ENCODE peak calls at places on chromosomes 6 and 20, in ten cellular contexts. One of them, this sample, is unnamed.

GRCh38 chr6:79605061-79605460 is 26.1 kb upstream of the SH3BGRL2 start:
- DNase-seq in K562: peak
- DNase-seq in transverse colon: no peak
- DNase-seq in spleen: no peak
- DNase-seq in suprapubic skin: no peak
- DNase-seq in HCT116: no peak
- DNase-seq in HL-60: no peak
- DNase-seq in endothelial cell of umbilical vein: no peak
- DNase-seq in breast epithelium: no peak
- DNase-seq in Panc1: no peak
- DNase-seq in this sample: no peak

GRCh38 chr6:30100154-30100553 is 12.7 kb downstream of the TRIM31 start:
- DNase-seq in K562: no peak
- DNase-seq in transverse colon: no peak
- DNase-seq in spleen: no peak
- DNase-seq in suprapubic skin: no peak
- DNase-seq in HCT116: no peak
- DNase-seq in HL-60: no peak
- DNase-seq in endothelial cell of umbilical vein: no peak
- DNase-seq in breast epithelium: no peak
- DNase-seq in Panc1: no peak
- DNase-seq in this sample: no peak

GRCh38 chr6:3712827-3713226 is 38.7 kb downstream of the PXDC1 start:
- DNase-seq in K562: no peak
- DNase-seq in transverse colon: no peak
- DNase-seq in spleen: no peak
- DNase-seq in suprapubic skin: no peak
- DNase-seq in HCT116: no peak
- DNase-seq in HL-60: no peak
- DNase-seq in endothelial cell of umbilical vein: no peak
- DNase-seq in breast epithelium: no peak
- DNase-seq in Panc1: no peak
- DNase-seq in this sample: no peak

GRCh38 chr6:152701081-152701862 is 3.6 kb downstream of the MYCT1 start:
- DNase-seq in K562: no peak
- DNase-seq in transverse colon: no peak
- DNase-seq in spleen: no peak
- DNase-seq in suprapubic skin: no peak
- DNase-seq in HCT116: no peak
- DNase-seq in HL-60: no peak
- DNase-seq in endothelial cell of umbilical vein: peak
- DNase-seq in breast epithelium: no peak
- DNase-seq in Panc1: no peak
- DNase-seq in this sample: no peak

GRCh38 chr20:48538058-48538825 is 289.6 kb downstream of the PREX1 start:
- DNase-seq in K562: no peak
- DNase-seq in transverse colon: no peak
- DNase-seq in spleen: no peak
- DNase-seq in suprapubic skin: no peak
- DNase-seq in HCT116: peak
- DNase-seq in HL-60: no peak
- DNase-seq in endothelial cell of umbilical vein: peak
- DNase-seq in breast epithelium: no peak
- DNase-seq in Panc1: no peak
- DNase-seq in this sample: no peak

GRCh38 chr20:8305449-8305978 is 173.4 kb downstream of the PLCB1 start:
- DNase-seq in K562: peak
- DNase-seq in transverse colon: peak
- DNase-seq in spleen: peak
- DNase-seq in suprapubic skin: no peak
- DNase-seq in HCT116: peak
- DNase-seq in HL-60: peak
- DNase-seq in endothelial cell of umbilical vein: peak
- DNase-seq in breast epithelium: no peak
- DNase-seq in Panc1: no peak
- DNase-seq in this sample: no peak

GRCh38 chr20:36969478-36970186 is 18.1 kb upstream of the SAMHD1 start:
- DNase-seq in K562: no peak
- DNase-seq in transverse colon: no peak
- DNase-seq in spleen: no peak
- DNase-seq in suprapubic skin: no peak
- DNase-seq in HCT116: no peak
- DNase-seq in HL-60: no peak
- DNase-seq in endothelial cell of umbilical vein: no peak
- DNase-seq in breast epithelium: no peak
- DNase-seq in Panc1: no peak
- DNase-seq in this sample: no peak

GRCh38 chr20:50664248-50664647 is 27.1 kb downstream of the RIPOR3 start:
- DNase-seq in K562: no peak
- DNase-seq in transverse colon: no peak
- DNase-seq in spleen: no peak
- DNase-seq in suprapubic skin: no peak
- DNase-seq in HCT116: no peak
- DNase-seq in HL-60: no peak
- DNase-seq in endothelial cell of umbilical vein: no peak
- DNase-seq in breast epithelium: no peak
- DNase-seq in Panc1: no peak
- DNase-seq in this sample: no peak

GRCh38 chr20:51259455-51259854 is 236.5 kb upstream of the KCNG1 start:
- DNase-seq in K562: no peak
- DNase-seq in transverse colon: no peak
- DNase-seq in spleen: no peak
- DNase-seq in suprapubic skin: no peak
- DNase-seq in HCT116: no peak
- DNase-seq in HL-60: no peak
- DNase-seq in endothelial cell of umbilical vein: no peak
- DNase-seq in breast epithelium: no peak
- DNase-seq in Panc1: no peak
- DNase-seq in this sample: no peak

GRCh38 chr6:158040051-158040803 is 58.6 kb downstream of the SYNJ2 start:
- DNase-seq in K562: peak
- DNase-seq in transverse colon: no peak
- DNase-seq in spleen: no peak
- DNase-seq in suprapubic skin: no peak
- DNase-seq in HCT116: peak
- DNase-seq in HL-60: no peak
- DNase-seq in endothelial cell of umbilical vein: peak
- DNase-seq in breast epithelium: no peak
- DNase-seq in Panc1: peak
- DNase-seq in this sample: no peak

DNA sequence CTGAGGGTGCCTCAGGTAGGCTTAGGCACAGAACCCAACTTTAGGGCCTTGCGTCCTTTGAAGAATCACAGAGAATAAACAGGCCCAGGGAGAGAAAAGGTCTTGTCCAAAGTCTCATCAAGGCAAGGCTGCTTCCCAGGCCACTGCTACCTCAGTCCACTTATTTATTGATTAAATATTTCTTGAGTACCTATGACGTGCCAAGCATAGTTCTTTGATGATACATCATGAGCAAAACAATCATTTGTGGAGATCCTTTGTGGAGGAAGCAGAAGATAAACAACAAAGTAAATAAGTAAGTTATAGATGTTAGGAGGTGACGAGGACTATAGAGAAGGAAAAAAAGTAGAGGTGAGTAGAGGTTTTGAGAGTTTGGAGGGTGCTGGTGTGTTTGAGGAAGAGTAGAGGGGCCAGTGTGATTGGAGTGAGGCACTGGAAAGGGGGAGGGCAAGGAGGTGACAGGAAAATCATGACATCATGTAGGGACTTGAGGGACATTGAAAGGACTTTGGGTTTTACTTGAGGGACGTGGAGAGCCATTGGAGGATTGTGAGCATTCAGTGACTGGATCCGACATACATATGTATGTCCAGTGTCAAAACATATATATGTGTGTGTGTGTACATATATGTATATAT is 14.1 kb upstream of the CHMP4B start:
- DNase-seq in K562: no peak
- DNase-seq in transverse colon: no peak
- DNase-seq in spleen: no peak
- DNase-seq in suprapubic skin: no peak
- DNase-seq in HCT116: peak
- DNase-seq in HL-60: no peak
- DNase-seq in endothelial cell of umbilical vein: no peak
- DNase-seq in breast epithelium: no peak
- DNase-seq in Panc1: peak
- DNase-seq in this sample: no peak
- H3K4me3 ChIP-seq in K562: no peak
- H3K4me3 ChIP-seq in transverse colon: no peak
- H3K4me3 ChIP-seq in spleen: no peak
- H3K4me3 ChIP-seq in suprapubic skin: no peak
- H3K4me3 ChIP-seq in HCT116: peak
- H3K4me3 ChIP-seq in HL-60: no peak
- H3K4me3 ChIP-seq in endothelial cell of umbilical vein: no peak
- H3K4me3 ChIP-seq in breast epithelium: no peak
- H3K4me3 ChIP-seq in Panc1: no peak
- H3K4me3 ChIP-seq in this sample: no peak

DNA sequence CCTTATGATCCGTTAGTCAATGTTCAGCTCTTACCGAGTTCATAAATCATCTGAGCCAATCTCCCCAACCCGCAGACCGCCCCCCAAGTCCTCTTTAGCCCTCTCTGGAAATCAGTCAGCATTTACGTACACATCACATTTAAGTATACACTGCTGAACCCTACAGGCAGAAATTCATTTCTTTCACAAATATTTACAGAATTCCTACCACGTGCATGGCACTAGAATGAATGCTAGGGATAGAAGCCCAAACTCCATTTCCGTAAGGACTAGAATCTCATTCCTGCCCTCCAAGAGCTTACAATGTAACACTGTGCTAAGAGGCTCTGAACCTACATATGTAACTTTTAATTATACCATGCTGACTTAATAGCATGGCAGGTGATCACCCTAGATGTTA is 1.8 kb downstream of the OSER1 start:
- DNase-seq in K562: peak
- DNase-seq in transverse colon: no peak
- DNase-seq in spleen: no peak
- DNase-seq in suprapubic skin: no peak
- DNase-seq in HCT116: no peak
- DNase-seq in HL-60: no peak
- DNase-seq in endothelial cell of umbilical vein: no peak
- DNase-seq in breast epithelium: no peak
- DNase-seq in Panc1: no peak
- DNase-seq in this sample: no peak
- TF ChIP-seq CTCF in K562: no peak
- TF ChIP-seq CTCF in transverse colon: no peak
- TF ChIP-seq CTCF in spleen: no peak
- TF ChIP-seq CTCF in suprapubic skin: no peak
- TF ChIP-seq CTCF in HCT116: no peak
- TF ChIP-seq CTCF in HL-60: no peak
- TF ChIP-seq CTCF in endothelial cell of umbilical vein: no peak
- TF ChIP-seq CTCF in breast epithelium: no peak
- TF ChIP-seq CTCF in Panc1: no peak
- TF ChIP-seq CTCF in this sample: no peak

GRCh38 chr6:23494367-23494766 is 631.6 kb upstream of the NRSN1 start:
- DNase-seq in K562: no peak
- DNase-seq in transverse colon: no peak
- DNase-seq in spleen: no peak
- DNase-seq in suprapubic skin: no peak
- DNase-seq in HCT116: no peak
- DNase-seq in HL-60: no peak
- DNase-seq in endothelial cell of umbilical vein: no peak
- DNase-seq in breast epithelium: no peak
- DNase-seq in Panc1: no peak
- DNase-seq in this sample: no peak
- TF ChIP-seq POLR2AphosphoS5 in K562: no peak
- TF ChIP-seq POLR2AphosphoS5 in transverse colon: no peak
- TF ChIP-seq POLR2AphosphoS5 in spleen: no peak
- TF ChIP-seq POLR2AphosphoS5 in suprapubic skin: no peak
- TF ChIP-seq POLR2AphosphoS5 in HCT116: no peak
- TF ChIP-seq POLR2AphosphoS5 in HL-60: no peak
- TF ChIP-seq POLR2AphosphoS5 in endothelial cell of umbilical vein: no peak
- TF ChIP-seq POLR2AphosphoS5 in breast epithelium: no peak
- TF ChIP-seq POLR2AphosphoS5 in Panc1: no peak
- TF ChIP-seq POLR2AphosphoS5 in this sample: no peak

GRCh38 chr20:63312268-63312667 is 19.3 kb downstream of the COL20A1 start:
- DNase-seq in K562: no peak
- DNase-seq in transverse colon: no peak
- DNase-seq in spleen: no peak
- DNase-seq in suprapubic skin: no peak
- DNase-seq in HCT116: no peak
- DNase-seq in HL-60: no peak
- DNase-seq in endothelial cell of umbilical vein: no peak
- DNase-seq in breast epithelium: no peak
- DNase-seq in Panc1: no peak
- DNase-seq in this sample: no peak

GRCh38 chr20:63314015-63314471 is 21.1 kb downstream of the COL20A1 start:
- DNase-seq in K562: no peak
- DNase-seq in transverse colon: no peak
- DNase-seq in spleen: peak
- DNase-seq in suprapubic skin: no peak
- DNase-seq in HCT116: no peak
- DNase-seq in HL-60: no peak
- DNase-seq in endothelial cell of umbilical vein: no peak
- DNase-seq in breast epithelium: no peak
- DNase-seq in Panc1: no peak
- DNase-seq in this sample: no peak

GRCh38 chr20:63312690-63313348 is 19.8 kb downstream of the COL20A1 start:
- DNase-seq in K562: no peak
- DNase-seq in transverse colon: no peak
- DNase-seq in spleen: peak
- DNase-seq in suprapubic skin: no peak
- DNase-seq in HCT116: no peak
- DNase-seq in HL-60: no peak
- DNase-seq in endothelial cell of umbilical vein: no peak
- DNase-seq in breast epithelium: no peak
- DNase-seq in Panc1: no peak
- DNase-seq in this sample: no peak

GRCh38 chr20:63314566-63315239 is 21.7 kb downstream of the COL20A1 start:
- DNase-seq in K562: no peak
- DNase-seq in transverse colon: no peak
- DNase-seq in spleen: peak
- DNase-seq in suprapubic skin: no peak
- DNase-seq in HCT116: no peak
- DNase-seq in HL-60: no peak
- DNase-seq in endothelial cell of umbilical vein: no peak
- DNase-seq in breast epithelium: no peak
- DNase-seq in Panc1: no peak
- DNase-seq in this sample: no peak

DNA sequence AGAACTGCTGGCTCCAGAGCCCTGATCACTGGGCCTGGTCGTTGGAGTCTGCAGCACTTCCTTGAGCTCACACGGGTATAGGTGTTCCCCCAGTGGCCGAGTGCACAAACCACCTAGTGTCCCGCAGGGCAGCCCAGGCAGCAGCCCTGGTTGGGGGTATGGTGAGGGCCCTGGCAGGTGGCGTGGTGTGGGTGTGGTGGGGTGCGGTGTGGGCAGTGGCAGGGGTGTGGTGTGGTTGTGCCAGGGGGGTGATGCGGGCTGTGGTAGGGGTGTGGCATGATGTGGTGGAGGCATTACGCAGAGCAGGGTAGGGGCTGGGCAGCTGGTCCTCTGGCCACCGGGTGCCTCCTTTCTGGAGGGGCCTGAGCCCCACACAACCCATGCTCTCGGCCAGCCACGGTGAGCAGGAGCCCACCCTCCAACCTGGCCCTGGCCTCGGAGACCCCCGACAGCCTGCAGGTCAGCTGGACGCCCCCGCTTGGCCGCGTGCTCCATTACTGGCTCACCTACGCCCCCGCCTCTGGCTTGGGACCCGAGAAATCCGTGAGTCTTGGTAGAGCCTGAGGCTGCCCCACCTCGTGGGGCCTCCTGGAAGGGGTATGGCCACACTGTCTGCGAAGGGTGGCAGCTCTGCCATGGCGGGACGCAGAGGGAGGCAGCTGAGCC is 20.5 kb downstream of the COL20A1 start:
- DNase-seq in K562: no peak
- DNase-seq in transverse colon: no peak
- DNase-seq in spleen: peak
- DNase-seq in suprapubic skin: no peak
- DNase-seq in HCT116: no peak
- DNase-seq in HL-60: no peak
- DNase-seq in endothelial cell of umbilical vein: no peak
- DNase-seq in breast epithelium: no peak
- DNase-seq in Panc1: no peak
- DNase-seq in this sample: no peak
- H3K4me3 ChIP-seq in K562: no peak
- H3K4me3 ChIP-seq in transverse colon: no peak
- H3K4me3 ChIP-seq in spleen: no peak
- H3K4me3 ChIP-seq in suprapubic skin: no peak
- H3K4me3 ChIP-seq in HCT116: no peak
- H3K4me3 ChIP-seq in HL-60: no peak
- H3K4me3 ChIP-seq in endothelial cell of umbilical vein: no peak
- H3K4me3 ChIP-seq in breast epithelium: no peak
- H3K4me3 ChIP-seq in Panc1: no peak
- H3K4me3 ChIP-seq in this sample: no peak

This sample was measured in esophagus muscularis mucosa.